ENCODE peak calls at places on chromosomes 2 and 18, in nine cellular contexts. One of them, this sample, is unnamed.

GRCh38 chr2:161576421-161576820 is 47.8 kb upstream of the SLC4A10 start:
- DNase-seq in non-pigmented ciliary epithelial cell: no peak
- DNase-seq in SHP77 treated with DMSO at 0.1 percent for 48 hours: no peak
- DNase-seq in stimulated activated CD8-positive, alpha-beta memory T cell treated with anti-CD3 and anti-CD28 coated beads, Interleukin-4, amount 100 ng/mL, for 4 hours: no peak
- DNase-seq in HS-27A: no peak
- DNase-seq in NCI-H774: no peak
- DNase-seq in fibroblast of lung: no peak
- DNase-seq in KBM-7: peak; percentile 41
- DNase-seq in pancreas: no peak
- DNase-seq in this sample: no peak

GRCh38 chr2:232132179-232132578 is 170.7 kb downstream of the DIS3L2 start:
- DNase-seq in non-pigmented ciliary epithelial cell: no peak
- DNase-seq in SHP77 treated with DMSO at 0.1 percent for 48 hours: no peak
- DNase-seq in stimulated activated CD8-positive, alpha-beta memory T cell treated with anti-CD3 and anti-CD28 coated beads, Interleukin-4, amount 100 ng/mL, for 4 hours: no peak
- DNase-seq in HS-27A: no peak
- DNase-seq in NCI-H774: no peak
- DNase-seq in fibroblast of lung: no peak
- DNase-seq in KBM-7: no peak
- DNase-seq in pancreas: no peak
- DNase-seq in this sample: no peak

GRCh38 chr2:170966648-170967396 is 37.8 kb downstream of the GORASP2 start:
- DNase-seq in non-pigmented ciliary epithelial cell: no peak
- DNase-seq in SHP77 treated with DMSO at 0.1 percent for 48 hours: no peak
- DNase-seq in stimulated activated CD8-positive, alpha-beta memory T cell treated with anti-CD3 and anti-CD28 coated beads, Interleukin-4, amount 100 ng/mL, for 4 hours: no peak
- DNase-seq in HS-27A: no peak
- DNase-seq in NCI-H774: no peak
- DNase-seq in fibroblast of lung: no peak
- DNase-seq in KBM-7: peak; percentile 15
- DNase-seq in pancreas: no peak
- DNase-seq in this sample: no peak

GRCh38 chr2:75719616-75720015 is 8.9 kb upstream of the GCFC2 start:
- DNase-seq in non-pigmented ciliary epithelial cell: no peak
- DNase-seq in SHP77 treated with DMSO at 0.1 percent for 48 hours: no peak
- DNase-seq in stimulated activated CD8-positive, alpha-beta memory T cell treated with anti-CD3 and anti-CD28 coated beads, Interleukin-4, amount 100 ng/mL, for 4 hours: no peak
- DNase-seq in HS-27A: no peak
- DNase-seq in NCI-H774: no peak
- DNase-seq in fibroblast of lung: no peak
- DNase-seq in KBM-7: no peak
- DNase-seq in pancreas: no peak
- DNase-seq in this sample: no peak

GRCh38 chr2:11532434-11533055 is 1.3 kb upstream of the GREB1 start:
- DNase-seq in non-pigmented ciliary epithelial cell: no peak
- DNase-seq in SHP77 treated with DMSO at 0.1 percent for 48 hours: no peak
- DNase-seq in stimulated activated CD8-positive, alpha-beta memory T cell treated with anti-CD3 and anti-CD28 coated beads, Interleukin-4, amount 100 ng/mL, for 4 hours: no peak
- DNase-seq in HS-27A: no peak
- DNase-seq in NCI-H774: no peak
- DNase-seq in fibroblast of lung: peak; percentile 48
- DNase-seq in KBM-7: no peak
- DNase-seq in pancreas: no peak
- DNase-seq in this sample: no peak

GRCh38 chr2:193250389-193250788 is 1055.7 kb upstream of the TMEFF2 start:
- DNase-seq in non-pigmented ciliary epithelial cell: no peak
- DNase-seq in SHP77 treated with DMSO at 0.1 percent for 48 hours: no peak
- DNase-seq in stimulated activated CD8-positive, alpha-beta memory T cell treated with anti-CD3 and anti-CD28 coated beads, Interleukin-4, amount 100 ng/mL, for 4 hours: no peak
- DNase-seq in HS-27A: no peak
- DNase-seq in NCI-H774: no peak
- DNase-seq in fibroblast of lung: no peak
- DNase-seq in KBM-7: no peak
- DNase-seq in pancreas: no peak
- DNase-seq in this sample: no peak

GRCh38 chr2:202718614-202719013 is 83.8 kb downstream of the FAM117B start:
- DNase-seq in non-pigmented ciliary epithelial cell: no peak
- DNase-seq in SHP77 treated with DMSO at 0.1 percent for 48 hours: no peak
- DNase-seq in stimulated activated CD8-positive, alpha-beta memory T cell treated with anti-CD3 and anti-CD28 coated beads, Interleukin-4, amount 100 ng/mL, for 4 hours: no peak
- DNase-seq in HS-27A: peak; percentile 11
- DNase-seq in NCI-H774: no peak
- DNase-seq in fibroblast of lung: peak; percentile 33
- DNase-seq in KBM-7: no peak
- DNase-seq in pancreas: no peak
- DNase-seq in this sample: no peak

GRCh38 chr2:162478721-162479129 is 134.8 kb downstream of the GCA start:
- DNase-seq in non-pigmented ciliary epithelial cell: no peak
- DNase-seq in SHP77 treated with DMSO at 0.1 percent for 48 hours: no peak
- DNase-seq in stimulated activated CD8-positive, alpha-beta memory T cell treated with anti-CD3 and anti-CD28 coated beads, Interleukin-4, amount 100 ng/mL, for 4 hours: no peak
- DNase-seq in HS-27A: no peak
- DNase-seq in NCI-H774: no peak
- DNase-seq in fibroblast of lung: no peak
- DNase-seq in KBM-7: no peak
- DNase-seq in pancreas: peak; percentile 18
- DNase-seq in this sample: no peak

GRCh38 chr2:96923810-96924774 is 54.2 kb upstream of the SEMA4C start:
- DNase-seq in non-pigmented ciliary epithelial cell: no peak
- DNase-seq in SHP77 treated with DMSO at 0.1 percent for 48 hours: no peak
- DNase-seq in stimulated activated CD8-positive, alpha-beta memory T cell treated with anti-CD3 and anti-CD28 coated beads, Interleukin-4, amount 100 ng/mL, for 4 hours: peak; percentile 6
- DNase-seq in HS-27A: no peak
- DNase-seq in NCI-H774: no peak
- DNase-seq in fibroblast of lung: no peak
- DNase-seq in KBM-7: no peak
- DNase-seq in pancreas: no peak
- DNase-seq in this sample: no peak

GRCh38 chr2:69946351-69947077 is 14.9 kb downstream of the ASPRV1 start:
- DNase-seq in non-pigmented ciliary epithelial cell: no peak
- DNase-seq in SHP77 treated with DMSO at 0.1 percent for 48 hours: no peak
- DNase-seq in stimulated activated CD8-positive, alpha-beta memory T cell treated with anti-CD3 and anti-CD28 coated beads, Interleukin-4, amount 100 ng/mL, for 4 hours: peak; percentile 31
- DNase-seq in HS-27A: peak; percentile 14
- DNase-seq in NCI-H774: no peak
- DNase-seq in fibroblast of lung: peak; percentile 58
- DNase-seq in KBM-7: peak; percentile 54
- DNase-seq in pancreas: no peak
- DNase-seq in this sample: no peak

GRCh38 chr18:63606526-63606925 is 19.4 kb downstream of the SERPINB13 start:
- DNase-seq in non-pigmented ciliary epithelial cell: no peak
- DNase-seq in SHP77 treated with DMSO at 0.1 percent for 48 hours: no peak
- DNase-seq in stimulated activated CD8-positive, alpha-beta memory T cell treated with anti-CD3 and anti-CD28 coated beads, Interleukin-4, amount 100 ng/mL, for 4 hours: no peak
- DNase-seq in HS-27A: no peak
- DNase-seq in NCI-H774: no peak
- DNase-seq in fibroblast of lung: no peak
- DNase-seq in KBM-7: no peak
- DNase-seq in pancreas: no peak
- DNase-seq in this sample: no peak

GRCh38 chr2:64952896-64953482 is 36.2 kb upstream of the SLC1A4 start:
- DNase-seq in non-pigmented ciliary epithelial cell: peak; percentile 69
- DNase-seq in SHP77 treated with DMSO at 0.1 percent for 48 hours: no peak
- DNase-seq in stimulated activated CD8-positive, alpha-beta memory T cell treated with anti-CD3 and anti-CD28 coated beads, Interleukin-4, amount 100 ng/mL, for 4 hours: no peak
- DNase-seq in HS-27A: peak; percentile 17
- DNase-seq in NCI-H774: no peak
- DNase-seq in fibroblast of lung: peak; percentile 96
- DNase-seq in KBM-7: no peak
- DNase-seq in pancreas: no peak
- DNase-seq in this sample: no peak

GRCh38 chr2:32788106-32788505 is 158.6 kb upstream of the LTBP1 start:
- DNase-seq in non-pigmented ciliary epithelial cell: no peak
- DNase-seq in SHP77 treated with DMSO at 0.1 percent for 48 hours: no peak
- DNase-seq in stimulated activated CD8-positive, alpha-beta memory T cell treated with anti-CD3 and anti-CD28 coated beads, Interleukin-4, amount 100 ng/mL, for 4 hours: no peak
- DNase-seq in HS-27A: no peak
- DNase-seq in NCI-H774: no peak
- DNase-seq in fibroblast of lung: no peak
- DNase-seq in KBM-7: no peak
- DNase-seq in pancreas: no peak
- DNase-seq in this sample: no peak

GRCh38 chr2:16650287-16651249 is 15.1 kb downstream of the CYRIA start:
- DNase-seq in non-pigmented ciliary epithelial cell: no peak
- DNase-seq in SHP77 treated with DMSO at 0.1 percent for 48 hours: no peak
- DNase-seq in stimulated activated CD8-positive, alpha-beta memory T cell treated with anti-CD3 and anti-CD28 coated beads, Interleukin-4, amount 100 ng/mL, for 4 hours: no peak
- DNase-seq in HS-27A: no peak
- DNase-seq in NCI-H774: no peak
- DNase-seq in fibroblast of lung: peak; percentile 75
- DNase-seq in KBM-7: peak; percentile 53
- DNase-seq in pancreas: no peak
- DNase-seq in this sample: no peak

GRCh38 chr2:136394136-136395060 is 276.4 kb upstream of the CXCR4 start:
- DNase-seq in non-pigmented ciliary epithelial cell: no peak
- DNase-seq in SHP77 treated with DMSO at 0.1 percent for 48 hours: no peak
- DNase-seq in stimulated activated CD8-positive, alpha-beta memory T cell treated with anti-CD3 and anti-CD28 coated beads, Interleukin-4, amount 100 ng/mL, for 4 hours: no peak
- DNase-seq in HS-27A: no peak
- DNase-seq in NCI-H774: no peak
- DNase-seq in fibroblast of lung: no peak
- DNase-seq in KBM-7: no peak
- DNase-seq in pancreas: no peak
- DNase-seq in this sample: no peak

GRCh38 chr2:61178603-61179545 is 16.9 kb downstream of the C2orf74 start:
- DNase-seq in non-pigmented ciliary epithelial cell: no peak
- DNase-seq in SHP77 treated with DMSO at 0.1 percent for 48 hours: peak; percentile 49
- DNase-seq in stimulated activated CD8-positive, alpha-beta memory T cell treated with anti-CD3 and anti-CD28 coated beads, Interleukin-4, amount 100 ng/mL, for 4 hours: no peak
- DNase-seq in HS-27A: no peak
- DNase-seq in NCI-H774: no peak
- DNase-seq in fibroblast of lung: no peak
- DNase-seq in KBM-7: no peak
- DNase-seq in pancreas: peak; percentile 25
- DNase-seq in this sample: no peak

GRCh38 chr2:189763908-189764661 is 1.5 kb upstream of the OSGEPL1 start:
- DNase-seq in non-pigmented ciliary epithelial cell: no peak
- DNase-seq in SHP77 treated with DMSO at 0.1 percent for 48 hours: no peak
- DNase-seq in stimulated activated CD8-positive, alpha-beta memory T cell treated with anti-CD3 and anti-CD28 coated beads, Interleukin-4, amount 100 ng/mL, for 4 hours: no peak
- DNase-seq in HS-27A: no peak
- DNase-seq in NCI-H774: no peak
- DNase-seq in fibroblast of lung: peak; percentile 38
- DNase-seq in KBM-7: peak; percentile 18
- DNase-seq in pancreas: no peak
- DNase-seq in this sample: no peak

GRCh38 chr2:62469558-62469957 is 36.4 kb downstream of the TMEM17 start:
- DNase-seq in non-pigmented ciliary epithelial cell: no peak
- DNase-seq in SHP77 treated with DMSO at 0.1 percent for 48 hours: no peak
- DNase-seq in stimulated activated CD8-positive, alpha-beta memory T cell treated with anti-CD3 and anti-CD28 coated beads, Interleukin-4, amount 100 ng/mL, for 4 hours: no peak
- DNase-seq in HS-27A: no peak
- DNase-seq in NCI-H774: no peak
- DNase-seq in fibroblast of lung: no peak
- DNase-seq in KBM-7: no peak
- DNase-seq in pancreas: no peak
- DNase-seq in this sample: no peak

GRCh38 chr2:239640210-239640609 is 239.4 kb upstream of the HDAC4 start:
- DNase-seq in non-pigmented ciliary epithelial cell: no peak
- DNase-seq in SHP77 treated with DMSO at 0.1 percent for 48 hours: no peak
- DNase-seq in stimulated activated CD8-positive, alpha-beta memory T cell treated with anti-CD3 and anti-CD28 coated beads, Interleukin-4, amount 100 ng/mL, for 4 hours: no peak
- DNase-seq in HS-27A: no peak
- DNase-seq in NCI-H774: no peak
- DNase-seq in fibroblast of lung: no peak
- DNase-seq in KBM-7: no peak
- DNase-seq in pancreas: no peak
- DNase-seq in this sample: no peak